ENCODE peak calls at places on chromosomes 6 and 20, in five cellular contexts. Y, L, D, Z and F are unnamed samples.

GRCh38 chr6:148701393-148701774 is 45.4 kb upstream of the UST start:
- DNase-seq in Y (no peak), L (no peak), Z (no peak), D (no peak), F (no peak)

GRCh38 chr20:63517376-63518309 is 2.9 kb upstream of the PPDPF start:
- DNase-seq in L (no peak), Y (peak; percentile 70), D (no peak), Z (no peak), F (no peak)

GRCh38 chr20:6698056-6698455 is 69.4 kb upstream of the BMP2 start:
- DNase-seq in Y (no peak), D (no peak), Z (no peak), L (no peak), F (no peak)

GRCh38 chr6:47414517-47415167 is 62.9 kb upstream of the CD2AP start:
- DNase-seq in Z (no peak), D (no peak), Y (no peak), L (peak; percentile 8), F (peak; percentile 8)

GRCh38 chr6:33215761-33216649 is 7.7 kb downstream of the RING1 start:
- DNase-seq in Z (no peak), Y (no peak), D (no peak), L (no peak), F (no peak)

GRCh38 chr6:26555505-26556262 is 17.5 kb downstream of the HMGN4 start:
- DNase-seq in Z (no peak), L (no peak), D (no peak), Y (no peak), F (no peak)

GRCh38 chr6:132401120-132401940 is at the start of gene MOXD1:
- DNase-seq in Y (peak; percentile 75), L (no peak), D (peak; percentile 77), Z (peak; percentile 12), F (peak; percentile 34)

GRCh38 chr20:52295556-52295955 is 104.0 kb upstream of the ZFP64 start:
- DNase-seq in D (no peak), Z (no peak), Y (no peak), L (no peak), F (no peak)

GRCh38 chr6:106746660-106747059 is 117.3 kb downstream of the QRSL1 start:
- DNase-seq in L (no peak), D (no peak), Z (no peak), Y (no peak), F (peak; percentile 73)

GRCh38 chr6:30876039-30876730 is 8.1 kb upstream of the DDR1 start:
- DNase-seq in D (no peak), L (no peak), Y (no peak), Z (no peak), F (no peak)

GRCh38 chr20:36066777-36067176 is 87.8 kb upstream of the EPB41L1 start:
- DNase-seq in L (no peak), Y (no peak), Z (no peak), D (no peak), F (no peak)

GRCh38 chr6:39225543-39225942 is 3.7 kb downstream of the KCNK5 start:
- DNase-seq in Z (no peak), Y (no peak), L (no peak), D (no peak), F (no peak)